ENCODE peak calls at places on chromosome 19, in seven cellular contexts. R is pulmonary artery endothelial cell; G is iris pigment epithelial cell; F is T-helper 1 cell; M is activated CD4-positive, CD25-positive, alpha-beta regulatory T cell treated with anti-CD3 and anti-CD28 coated beads, Interleukin-2, amount 50 U/mL, for 16 hours; E is EH; Z is SW480. A is an unnamed sample.

GRCh38 chr19:8302357-8302691 is 5.8 kb downstream of the CD320 start:
- DNase-seq in R (no peak), G (no peak), F (peak; percentile 7), M (no peak), E (no peak), Z (no peak), A (no peak)

GRCh38 chr19:55305491-55305890 is 19.6 kb downstream of the TMEM150B start:
- DNase-seq in R (no peak), G (no peak), F (peak; percentile 35), M (no peak), E (peak; percentile 41), Z (peak; percentile 46), A (no peak)

GRCh38 chr19:7069904-7070226 is 362 bp downstream of the ZNF557 start:
- DNase-seq in R (no peak), G (peak; percentile 12), F (no peak), M (no peak), E (no peak), Z (no peak), A (no peak)

GRCh38 chr19:33767898-33768413 is 28.7 kb upstream of the KCTD15 start:
- DNase-seq in R (no peak), G (peak; percentile 20), F (no peak), M (no peak), E (peak; percentile 50), Z (no peak), A (no peak)

GRCh38 chr19:33290082-33290815 is 12.1 kb downstream of the CEBPA start:
- DNase-seq in R (no peak), G (no peak), F (no peak), M (no peak), E (no peak), Z (no peak), A (no peak)

GRCh38 chr19:11551603-11552235 is 7.3 kb downstream of the ELOF1 start:
- DNase-seq in R (no peak), G (no peak), F (no peak), M (no peak), E (peak; percentile 36), Z (no peak), A (no peak)

GRCh38 chr19:13181747-13182388 is 31.7 kb downstream of the IER2 start:
- DNase-seq in R (no peak), G (peak; percentile 45), F (no peak), M (no peak), E (peak; percentile 85), Z (no peak), A (no peak)

GRCh38 chr19:30360378-30361106 is 11.6 kb upstream of the ZNF536 start:
- DNase-seq in R (no peak), G (no peak), F (no peak), M (no peak), E (no peak), Z (no peak), A (no peak)